ENCODE peak calls at places on chromosomes 11 and 22, in eight cellular contexts. K, B, D, X, Q, N, V and F are unnamed samples.

GRCh38 chr22:21972293-21972779 is 10.3 kb downstream of the TOP3B start:
- DNase-seq in Q (no peak), X (peak), K (no peak), V (peak), D (no peak), N (peak), B (no peak), F (no peak)

GRCh38 chr11:2816941-2817421 is 68.6 kb downstream of the CDKN1C start:
- DNase-seq in V (peak), B (no peak), N (no peak), D (peak), K (no peak), Q (peak), X (peak), F (no peak)

GRCh38 chr11:11366793-11367192 is 13.7 kb upstream of the CSNK2A3 start:
- DNase-seq in N (peak), D (no peak), Q (no peak), B (no peak), V (no peak), K (no peak), X (no peak), F (no peak)

GRCh38 chr11:10659339-10660216 is 34.0 kb downstream of the IRAG1 start:
- DNase-seq in D (peak), K (peak), N (no peak), B (no peak), V (no peak), X (peak), Q (peak), F (peak)

GRCh38 chr11:14288189-14288935 is 70.6 kb downstream of the RRAS2 start:
- DNase-seq in D (no peak), B (no peak), N (no peak), K (no peak), V (no peak), Q (peak), X (peak), F (no peak)

GRCh38 chr11:2990617-2991476 is 1.3 kb downstream of the NAP1L4 start:
- DNase-seq in N (peak), B (no peak), Q (no peak), K (peak), V (no peak), X (no peak), D (no peak), F (peak)

GRCh38 chr22:41976070-41976901 is 7.0 kb downstream of the SEPTIN3 start:
- DNase-seq in X (no peak), Q (no peak), V (no peak), D (peak), K (no peak), B (peak), N (peak), F (no peak)

GRCh38 chr22:21926728-21927127 is 25.9 kb downstream of the PPM1F start:
- DNase-seq in Q (no peak), N (no peak), V (no peak), D (no peak), X (no peak), K (no peak), B (no peak), F (no peak)

GRCh38 chr11:66747480-66747879 is 18.5 kb upstream of the SPTBN2 start:
- DNase-seq in K (no peak), V (no peak), X (no peak), N (no peak), D (no peak), Q (no peak), B (no peak), F (no peak)

GRCh38 chr11:18853086-18853720 is 61.6 kb upstream of the PTPN5 start:
- DNase-seq in V (no peak), D (no peak), Q (no peak), N (peak), B (no peak), K (no peak), X (peak), F (no peak)
- TF ChIP-seq CTCF in V (peak), D (peak), Q (peak), N (peak), B (no peak), K (peak), X (peak), F (no peak)

GRCh38 chr11:1486054-1486825 is at the start of gene MOB2:
- DNase-seq in X (no peak), V (peak), D (peak), N (peak), K (no peak), B (peak), Q (no peak), F (peak)
- H3K27ac ChIP-seq in X (no peak), V (no peak), D (peak), N (peak), K (peak), B (peak), Q (no peak), F (peak)

DNA sequence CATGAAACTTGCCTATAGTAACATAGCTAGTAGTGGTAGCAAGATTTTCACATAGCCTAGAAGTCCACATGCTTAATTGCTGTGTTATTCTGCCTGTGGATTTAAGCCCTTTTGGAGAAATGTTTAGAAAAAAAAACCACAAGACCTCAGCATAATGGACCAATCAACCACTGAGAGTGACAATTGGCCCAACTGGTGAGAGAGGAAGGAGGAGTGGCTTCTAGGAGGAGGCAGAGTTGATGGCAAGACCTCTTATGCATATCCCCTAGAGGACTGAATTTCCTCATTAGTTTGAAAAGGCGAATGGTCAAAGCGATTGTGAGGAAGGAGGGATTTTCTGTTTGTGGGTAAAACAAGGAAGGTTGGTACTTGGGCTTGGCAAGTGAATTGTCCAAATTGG is 30.6 kb downstream of the NNMT start:
- DNase-seq in N (no peak), V (no peak), X (no peak), D (no peak), K (no peak), B (no peak), Q (no peak), F (no peak)
- TF ChIP-seq CTCF in N (no peak), V (no peak), X (no peak), D (no peak), K (no peak), B (no peak), Q (no peak), F (no peak)

DNA sequence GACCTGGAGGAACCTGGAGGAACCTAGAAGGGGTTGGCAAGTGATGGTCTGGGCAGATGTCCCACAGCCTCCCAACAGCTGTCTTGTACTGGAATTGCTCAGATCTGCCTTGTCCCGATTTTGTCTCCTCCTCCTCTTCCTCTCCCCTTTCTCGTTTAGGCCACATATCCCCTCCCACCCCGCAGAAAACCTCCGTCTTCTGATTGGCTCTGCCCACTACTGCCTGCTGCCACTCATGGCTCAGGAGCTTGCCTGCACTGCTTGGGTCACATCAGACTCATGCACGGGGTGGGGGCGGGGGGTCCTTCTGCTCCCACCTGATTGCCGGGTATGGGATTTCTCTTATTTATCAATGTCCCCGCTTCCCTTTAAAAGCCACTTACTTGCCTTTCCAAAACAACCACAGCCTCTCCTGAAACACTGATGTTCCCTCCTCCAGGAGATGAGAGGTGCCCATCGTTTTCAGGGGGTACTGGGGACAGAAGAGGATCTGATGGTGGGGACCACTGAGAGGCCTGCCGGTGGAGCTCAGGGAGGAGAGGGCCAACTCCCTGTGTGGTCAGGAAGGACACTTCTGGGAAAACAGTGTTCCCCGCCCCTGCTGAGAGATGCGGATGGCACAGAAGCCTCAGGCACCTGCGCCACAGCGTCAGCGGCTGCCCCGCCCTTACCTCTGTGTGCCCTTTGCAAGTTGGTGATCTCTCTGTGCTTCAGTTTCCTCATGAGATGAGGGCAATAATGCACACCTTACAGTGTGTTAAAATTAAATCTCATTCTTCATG is 14.7 kb downstream of the TOM1 start:
- DNase-seq in B (no peak), N (no peak), X (no peak), Q (no peak), V (no peak), D (peak), K (peak), F (peak)
- H3K27ac ChIP-seq in B (peak), N (peak), X (peak), Q (no peak), V (peak), D (no peak), K (peak), F (peak)